ENCODE peak calls at places on chromosomes 11 and 22, in eight cellular contexts. One of them, this sample, is unnamed.

GRCh38 chr11:70503201-70503877 is 105.0 kb downstream of the CTTN start:
- DNase-seq in A549: no peak
- DNase-seq in KBM-7: no peak
- DNase-seq in suprapubic skin: no peak
- DNase-seq in prostate gland: no peak
- DNase-seq in NCI-H446: no peak
- DNase-seq in dermis blood vessel endothelial cell: no peak
- DNase-seq in H4: no peak
- DNase-seq in this sample: no peak

GRCh38 chr11:105466582-105467228 is 143.2 kb upstream of the GRIA4 start:
- DNase-seq in A549: no peak
- DNase-seq in KBM-7: no peak
- DNase-seq in suprapubic skin: no peak
- DNase-seq in prostate gland: no peak
- DNase-seq in NCI-H446: no peak
- DNase-seq in dermis blood vessel endothelial cell: peak
- DNase-seq in H4: no peak
- DNase-seq in this sample: no peak

GRCh38 chr11:12114487-12115033 is 4.2 kb downstream of the MICAL2 start:
- DNase-seq in A549: no peak
- DNase-seq in KBM-7: no peak
- DNase-seq in suprapubic skin: no peak
- DNase-seq in prostate gland: no peak
- DNase-seq in NCI-H446: no peak
- DNase-seq in dermis blood vessel endothelial cell: peak
- DNase-seq in H4: no peak
- DNase-seq in this sample: no peak

GRCh38 chr11:95923730-95924413 is at the start of gene MTMR2:
- DNase-seq in A549: peak
- DNase-seq in KBM-7: peak
- DNase-seq in suprapubic skin: peak
- DNase-seq in prostate gland: peak
- DNase-seq in NCI-H446: peak
- DNase-seq in dermis blood vessel endothelial cell: peak
- DNase-seq in H4: peak
- DNase-seq in this sample: peak

GRCh38 chr11:898160-898517 is 12.5 kb downstream of the CHID1 start:
- DNase-seq in A549: peak
- DNase-seq in KBM-7: peak
- DNase-seq in suprapubic skin: no peak
- DNase-seq in prostate gland: no peak
- DNase-seq in NCI-H446: no peak
- DNase-seq in dermis blood vessel endothelial cell: peak
- DNase-seq in H4: no peak
- DNase-seq in this sample: no peak

GRCh38 chr11:19432370-19433163 is 191.8 kb upstream of the E2F8 start:
- DNase-seq in A549: no peak
- DNase-seq in KBM-7: no peak
- DNase-seq in suprapubic skin: no peak
- DNase-seq in prostate gland: no peak
- DNase-seq in NCI-H446: no peak
- DNase-seq in dermis blood vessel endothelial cell: no peak
- DNase-seq in H4: peak
- DNase-seq in this sample: no peak

GRCh38 chr11:130020323-130020722 is 17.7 kb upstream of the PRDM10 start:
- DNase-seq in A549: no peak
- DNase-seq in KBM-7: no peak
- DNase-seq in suprapubic skin: no peak
- DNase-seq in prostate gland: no peak
- DNase-seq in NCI-H446: no peak
- DNase-seq in dermis blood vessel endothelial cell: no peak
- DNase-seq in H4: no peak
- DNase-seq in this sample: no peak

GRCh38 chr22:29312218-29313125 is 3.0 kb downstream of the RASL10A start:
- DNase-seq in A549: no peak
- DNase-seq in KBM-7: no peak
- DNase-seq in suprapubic skin: no peak
- DNase-seq in prostate gland: no peak
- DNase-seq in NCI-H446: no peak
- DNase-seq in dermis blood vessel endothelial cell: no peak
- DNase-seq in H4: no peak
- DNase-seq in this sample: no peak

GRCh38 chr11:16154715-16155396 is 201.5 kb downstream of the SOX6 start:
- DNase-seq in A549: peak
- DNase-seq in KBM-7: no peak
- DNase-seq in suprapubic skin: no peak
- DNase-seq in prostate gland: no peak
- DNase-seq in NCI-H446: no peak
- DNase-seq in dermis blood vessel endothelial cell: no peak
- DNase-seq in H4: no peak
- DNase-seq in this sample: no peak

This sample was measured in stimulated activated naive CD8-positive, alpha-beta T cell treated with anti-CD3 and anti-CD28 coated beads, Interleukin-15, Interleukin-2, amounts not matched to agents 100 U/mL and 50 U/mL, for 24 hours.